ENCODE peak calls at places on chromosome 1, in ten cellular contexts. W is HAP-1; L is GM23338; P is SW480; H is CD8-positive, alpha-beta T cell; N is pulmonary artery endothelial cell; E is AG10803; M is T follicular helper cell; V is naive thymus-derived CD4-positive, alpha-beta T cell; Z is stimulated activated CD4-positive, alpha-beta T cell treated with anti-CD3 and anti-CD28 coated beads, TNF-alpha, amount 100 ng/mL, for 4 hours. F is an unnamed sample.
A peak's percentile ranks its signal among the peaks of the same experiment; 100 is the strongest.

GRCh38 chr1:156705321-156705917 is at the start of gene CRABP2:
- DNase-seq in W (peak; percentile 53), L (peak; percentile 72), P (peak; percentile 81), H (no peak), N (no peak), E (peak; percentile 45), M (no peak), V (no peak), Z (no peak), F (no peak)

GRCh38 chr1:239308701-239309333 is 77.6 kb upstream of the CHRM3 start:
- DNase-seq in W (peak; percentile 38), L (peak; percentile 84), P (peak; percentile 34), H (no peak), N (no peak), E (no peak), M (no peak), V (peak; percentile 3), Z (no peak), F (peak; percentile 0)

GRCh38 chr1:37123266-37123665 is 89.0 kb upstream of the GRIK3 start:
- DNase-seq in W (no peak), L (no peak), P (no peak), H (no peak), N (no peak), E (no peak), M (no peak), V (no peak), Z (no peak), F (no peak)

GRCh38 chr1:46942086-46942485 is 810 bp upstream of the CYP4A11 start:
- DNase-seq in W (no peak), L (no peak), P (no peak), H (no peak), N (no peak), E (no peak), M (no peak), V (no peak), Z (no peak), F (no peak)

GRCh38 chr1:248828845-248829244 is 3.1 kb upstream of the SH3BP5L start:
- DNase-seq in W (no peak), L (no peak), P (no peak), H (no peak), N (peak; percentile 71), E (peak; percentile 47), M (no peak), V (no peak), Z (no peak), F (no peak)

GRCh38 chr1:236389253-236389652 is 4.8 kb upstream of the EDARADD start:
- DNase-seq in W (no peak), L (no peak), P (no peak), H (no peak), N (no peak), E (no peak), M (no peak), V (no peak), Z (no peak), F (no peak)

GRCh38 chr1:180765156-180765555 is 133.3 kb downstream of the XPR1 start:
- DNase-seq in W (no peak), L (no peak), P (no peak), H (no peak), N (no peak), E (peak; percentile 7), M (no peak), V (no peak), Z (no peak), F (no peak)

GRCh38 chr1:154888757-154889156 is 18.7 kb upstream of the KCNN3 start:
- DNase-seq in W (no peak), L (no peak), P (no peak), H (no peak), N (no peak), E (no peak), M (no peak), V (no peak), Z (no peak), F (no peak)

GRCh38 chr1:47412437-47412836 is 3.6 kb upstream of the FOXE3 start:
- DNase-seq in W (no peak), L (no peak), P (no peak), H (no peak), N (no peak), E (no peak), M (no peak), V (no peak), Z (no peak), F (no peak)

GRCh38 chr1:109255673-109256072 is 6.3 kb downstream of the CELSR2 start:
- DNase-seq in W (no peak), L (no peak), P (no peak), H (no peak), N (no peak), E (no peak), M (no peak), V (no peak), Z (no peak), F (no peak)

F was measured in smooth muscle cell of the brain vasculature.